ENCODE peak calls at places on chromosomes 11 and 22, in five cellular contexts. W, O, B, T and R are unnamed samples.

GRCh38 chr11:10096987-10097386 is 197.0 kb downstream of the SBF2 start:
- DNase-seq in W (no peak), O (no peak), B (no peak), T (no peak), R (no peak)

GRCh38 chr11:101096036-101096704 is 33.4 kb downstream of the PGR start:
- DNase-seq in W (no peak), O (no peak), B (peak), T (no peak), R (no peak)

GRCh38 chr22:43159484-43160178 is 8.3 kb downstream of the TSPO start:
- DNase-seq in W (no peak), O (peak), B (no peak), T (peak), R (no peak)

GRCh38 chr11:45036733-45037132 is 86.0 kb upstream of the TP53I11 start:
- DNase-seq in W (no peak), O (no peak), B (no peak), T (no peak), R (no peak)

GRCh38 chr11:102846292-102846691 is 2.9 kb upstream of the MMP3 start:
- DNase-seq in W (no peak), O (no peak), B (peak), T (no peak), R (no peak)

GRCh38 chr11:96054870-96055705 is 131.2 kb upstream of the MTMR2 start:
- DNase-seq in W (peak), O (peak), B (peak), T (no peak), R (no peak)

GRCh38 chr22:31661851-31662667 is at the start of gene PISD:
- DNase-seq in W (peak), O (peak), B (peak), T (peak), R (peak)

GRCh38 chr11:122309262-122309925 is 193.4 kb upstream of the BLID start:
- DNase-seq in W (peak), O (no peak), B (peak), T (no peak), R (no peak)

GRCh38 chr22:36184433-36185035 is 17.1 kb downstream of the APOL4 start:
- DNase-seq in W (no peak), O (no peak), B (peak), T (no peak), R (no peak)

GRCh38 chr11:9228086-9228485 is 37.1 kb downstream of the DENND5A start:
- DNase-seq in W (no peak), O (no peak), B (no peak), T (no peak), R (no peak)

GRCh38 chr11:9249252-9249651 is 15.9 kb downstream of the DENND5A start:
- DNase-seq in W (no peak), O (no peak), B (no peak), T (no peak), R (no peak)

GRCh38 chr11:109644158-109644557 is 222.2 kb downstream of the C11orf87 start:
- DNase-seq in W (no peak), O (no peak), B (peak), T (no peak), R (no peak)

GRCh38 chr11:123407124-123407995 is 22.7 kb upstream of the GRAMD1B start:
- DNase-seq in W (peak), O (peak), B (peak), T (peak), R (no peak)

GRCh38 chr22:39238966-39239510 is 5.7 kb downstream of the PDGFB start:
- DNase-seq in W (no peak), O (no peak), B (no peak), T (no peak), R (no peak)

GRCh38 chr22:37052386-37053309 is 1.1 kb downstream of the KCTD17 start:
- DNase-seq in W (no peak), O (no peak), B (no peak), T (no peak), R (no peak)

GRCh38 chr22:23501708-23502107 is 78.4 kb downstream of the IGLL1 start:
- DNase-seq in W (no peak), O (no peak), B (no peak), T (no peak), R (no peak)

GRCh38 chr11:65432686-65433582 is 10.3 kb downstream of the NEAT1 start:
- DNase-seq in W (peak), O (peak), B (peak), T (no peak), R (no peak)

GRCh38 chr11:111299111-111300026 is 1.0 kb downstream of the POU2AF3 start:
- DNase-seq in W (no peak), O (peak), B (peak), T (peak), R (peak)

GRCh38 chr11:95483339-95483738 is 252.3 kb upstream of the SESN3 start:
- DNase-seq in W (no peak), O (no peak), B (peak), T (no peak), R (no peak)

GRCh38 chr11:58757449-58757848 is 25.7 kb upstream of the GLYAT start:
- DNase-seq in W (no peak), O (no peak), B (no peak), T (no peak), R (no peak)

GRCh38 chr11:76798656-76799055 is 15.5 kb downstream of the TSKU start:
- DNase-seq in W (no peak), O (no peak), B (no peak), T (no peak), R (no peak)

GRCh38 chr22:42070517-42071422 is at the start of gene NAGA:
- DNase-seq in W (peak), O (peak), B (peak), T (peak), R (peak)

GRCh38 chr11:12762283-12762682 is 88.1 kb downstream of the TEAD1 start:
- DNase-seq in W (no peak), O (no peak), B (no peak), T (no peak), R (no peak)

GRCh38 chr11:12757416-12757815 is 83.2 kb downstream of the TEAD1 start:
- DNase-seq in W (no peak), O (no peak), B (no peak), T (no peak), R (no peak)

GRCh38 chr11:12762696-12763324 is 88.6 kb downstream of the TEAD1 start:
- DNase-seq in W (no peak), O (no peak), B (no peak), T (no peak), R (no peak)

GRCh38 chr11:12764187-12764914 is 90.1 kb downstream of the TEAD1 start:
- DNase-seq in W (no peak), O (no peak), B (no peak), T (no peak), R (no peak)

GRCh38 chr11:12761029-12761428 is 86.8 kb downstream of the TEAD1 start:
- DNase-seq in W (no peak), O (peak), B (peak), T (peak), R (no peak)
- TF ChIP-seq CTCF in W (no peak), O (no peak), B (peak), T (no peak), R (no peak)

DNA sequence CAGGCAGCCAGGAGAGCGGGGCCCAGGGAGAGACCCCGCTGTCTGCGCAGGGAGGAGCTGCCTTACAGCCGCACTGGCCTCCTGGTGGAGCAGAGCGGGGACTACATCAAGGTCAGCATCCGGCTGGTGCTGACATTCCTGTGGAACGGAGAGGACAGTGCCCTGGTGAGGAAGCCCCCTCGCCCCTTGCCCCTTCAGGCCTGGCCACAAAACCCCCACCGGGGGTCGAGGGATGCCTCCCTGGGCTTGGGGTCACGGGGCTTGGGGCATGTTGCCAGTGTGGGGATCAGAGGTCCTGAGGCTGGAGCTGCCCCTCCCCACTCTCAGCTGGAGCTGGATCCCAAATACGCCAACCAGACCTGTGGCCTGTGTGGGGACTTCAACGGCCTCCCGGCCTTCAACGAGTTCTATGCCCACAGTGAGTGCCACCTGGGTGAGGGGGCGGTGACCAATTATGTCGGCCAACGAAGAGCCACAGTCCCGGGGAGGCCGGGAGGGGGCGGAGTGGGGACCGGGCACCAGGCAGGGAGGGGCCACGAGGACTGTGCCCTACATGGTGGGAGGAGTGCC is 4.2 kb downstream of the MUC5B start:
- DNase-seq in W (no peak), O (no peak), B (no peak), T (no peak), R (peak)
- TF ChIP-seq CTCF in W (peak), O (no peak), B (peak), T (peak), R (no peak)

GRCh38 chr11:47553417-47553746 is 450 bp upstream of the CELF1 start:
- DNase-seq in W (no peak), O (no peak), B (peak), T (no peak), R (peak)
- TF ChIP-seq CTCF in W (no peak), O (no peak), B (no peak), T (no peak), R (no peak)

GRCh38 chr11:128323381-128323780 is 264.0 kb downstream of the ETS1 start:
- DNase-seq in W (peak), O (peak), B (peak), T (no peak), R (peak)
- TF ChIP-seq CTCF in W (peak), O (peak), B (peak), T (no peak), R (peak)